ENCODE peak calls at places on chromosomes 3 and 15, in nine cellular contexts. Q is H1, H is transverse colon, L is ovary, W is tibial nerve, M is upper lobe of left lung, B is A549, Z is stomach, I is suprapubic skin. K is an unnamed sample.

GRCh38 chr3:42681361-42682038 is 3.8 kb upstream of the KLHL40 start:
- DNase-seq in Q (no peak), H (no peak), L (no peak), W (no peak), M (no peak), B (no peak), Z (no peak), I (no peak), K (no peak)

GRCh38 chr3:129413687-129414506 is 14.5 kb downstream of the EFCAB12 start:
- DNase-seq in Q (no peak), H (no peak), L (peak), W (no peak), M (no peak), B (peak), Z (no peak), I (peak), K (no peak)

GRCh38 chr3:137792633-137793271 is 28.6 kb downstream of the SOX14 start:
- DNase-seq in Q (no peak), H (no peak), L (peak), W (peak), M (no peak), B (no peak), Z (no peak), I (no peak), K (no peak)

GRCh38 chr15:48282186-48282585 is 49.0 kb upstream of the DUT start:
- DNase-seq in Q (no peak), H (no peak), L (no peak), W (no peak), M (no peak), B (no peak), Z (no peak), I (no peak), K (no peak)

GRCh38 chr3:188348445-188349244 is 194.7 kb downstream of the LPP start:
- DNase-seq in Q (no peak), H (peak), L (peak), W (peak), M (peak), B (peak), Z (peak), I (no peak), K (no peak)

GRCh38 chr15:85950101-85950500 is 129.6 kb upstream of the AGBL1 start:
- DNase-seq in Q (no peak), H (no peak), L (no peak), W (no peak), M (no peak), B (no peak), Z (no peak), I (no peak), K (no peak)

GRCh38 chr3:131277836-131278497 is 103.6 kb upstream of the NUDT16 start:
- DNase-seq in Q (no peak), H (no peak), L (no peak), W (no peak), M (no peak), B (no peak), Z (no peak), I (no peak), K (no peak)

GRCh38 chr3:177563381-177563780 is 366.1 kb upstream of the TBL1XR1 start:
- DNase-seq in Q (no peak), H (no peak), L (no peak), W (no peak), M (no peak), B (no peak), Z (no peak), I (no peak), K (no peak)

GRCh38 chr3:139319428-139320402 is 24.1 kb upstream of the MRPS22 start:
- DNase-seq in Q (peak), H (no peak), L (peak), W (no peak), M (no peak), B (no peak), Z (no peak), I (peak), K (no peak)

GRCh38 chr3:50390523-50391177 is 31.3 kb upstream of the TMEM115 start:
- DNase-seq in Q (no peak), H (peak), L (peak), W (no peak), M (peak), B (no peak), Z (peak), I (no peak), K (no peak)

GRCh38 chr3:183486472-183486871 is 58.1 kb upstream of the MCF2L2 start:
- DNase-seq in Q (no peak), H (no peak), L (no peak), W (no peak), M (no peak), B (no peak), Z (peak), I (peak), K (peak)

GRCh38 chr3:119301001-119301400 is 6.8 kb downstream of the ARHGAP31 start:
- DNase-seq in Q (no peak), H (no peak), L (no peak), W (peak), M (no peak), B (no peak), Z (no peak), I (no peak), K (peak)

GRCh38 chr3:64455351-64455750 is 230.1 kb upstream of the PRICKLE2 start:
- DNase-seq in Q (no peak), H (no peak), L (no peak), W (no peak), M (no peak), B (no peak), Z (no peak), I (no peak), K (no peak)

GRCh38 chr3:127064391-127065137 is 81.6 kb downstream of the PLXNA1 start:
- DNase-seq in Q (no peak), H (no peak), L (peak), W (no peak), M (no peak), B (peak), Z (no peak), I (no peak), K (no peak)

GRCh38 chr15:100170280-100170654 is 171.5 kb downstream of the ADAMTS17 start:
- DNase-seq in Q (no peak), H (no peak), L (peak), W (no peak), M (no peak), B (no peak), Z (no peak), I (no peak), K (no peak)

GRCh38 chr15:36951747-36952247 is 148.6 kb downstream of the MEIS2 start:
- DNase-seq in Q (no peak), H (no peak), L (no peak), W (no peak), M (no peak), B (no peak), Z (no peak), I (no peak), K (no peak)

GRCh38 chr3:13518516-13519351 is 30.2 kb upstream of the FBLN2 start:
- DNase-seq in Q (no peak), H (no peak), L (no peak), W (peak), M (no peak), B (no peak), Z (no peak), I (peak), K (no peak)

GRCh38 chr15:56568466-56569167 is 103.7 kb upstream of the MNS1 start:
- DNase-seq in Q (no peak), H (no peak), L (no peak), W (no peak), M (no peak), B (no peak), Z (no peak), I (no peak), K (no peak)

GRCh38 chr3:47444103-47444502 is 31.6 kb downstream of the SCAP start:
- DNase-seq in Q (no peak), H (no peak), L (no peak), W (no peak), M (no peak), B (no peak), Z (no peak), I (peak), K (no peak)

GRCh38 chr3:164533275-164533674 is 545.0 kb downstream of the SI start:
- DNase-seq in Q (no peak), H (no peak), L (no peak), W (no peak), M (no peak), B (no peak), Z (no peak), I (no peak), K (no peak)

GRCh38 chr3:70488816-70489215 is 176.4 kb upstream of the MDFIC2 start:
- DNase-seq in Q (no peak), H (no peak), L (no peak), W (no peak), M (no peak), B (no peak), Z (no peak), I (no peak), K (no peak)

GRCh38 chr15:99677540-99678134 is 55.6 kb downstream of the LYSMD4 start:
- DNase-seq in Q (no peak), H (no peak), L (no peak), W (no peak), M (no peak), B (no peak), Z (no peak), I (no peak), K (no peak)

GRCh38 chr3:46435327-46435726 is 28.3 kb downstream of the CCRL2 start:
- DNase-seq in Q (no peak), H (no peak), L (no peak), W (no peak), M (no peak), B (no peak), Z (no peak), I (no peak), K (no peak)

GRCh38 chr15:88382482-88382983 is 84.7 kb downstream of the MRPL46 start:
- DNase-seq in Q (no peak), H (no peak), L (no peak), W (no peak), M (no peak), B (peak), Z (no peak), I (no peak), K (no peak)

GRCh38 chr3:31625358-31625757 is 92.6 kb downstream of the STT3B start:
- DNase-seq in Q (no peak), H (no peak), L (no peak), W (no peak), M (no peak), B (no peak), Z (no peak), I (no peak), K (no peak)

GRCh38 chr3:188948658-188949400 is 222.9 kb upstream of the TPRG1 start:
- DNase-seq in Q (no peak), H (peak), L (no peak), W (peak), M (peak), B (peak), Z (peak), I (no peak), K (peak)

GRCh38 chr15:100338971-100339444 is 2.8 kb downstream of the ADAMTS17 start:
- DNase-seq in Q (no peak), H (peak), L (peak), W (peak), M (peak), B (peak), Z (peak), I (no peak), K (peak)

GRCh38 chr15:77819271-77819806 is 186.6 kb upstream of the LINGO1 start:
- DNase-seq in Q (no peak), H (no peak), L (no peak), W (no peak), M (no peak), B (peak), Z (no peak), I (no peak), K (no peak)

GRCh38 chr15:27410986-27411385 is 440.0 kb downstream of the GABRG3 start:
- DNase-seq in Q (no peak), H (no peak), L (no peak), W (no peak), M (no peak), B (no peak), Z (no peak), I (no peak), K (no peak)

GRCh38 chr3:65030847-65031463 is 343.2 kb upstream of the ADAMTS9 start:
- DNase-seq in Q (no peak), H (no peak), L (no peak), W (no peak), M (no peak), B (peak), Z (no peak), I (no peak), K (no peak)

GRCh38 chr3:66133853-66134445 is 86.9 kb upstream of the SLC25A26 start:
- DNase-seq in Q (no peak), H (no peak), L (no peak), W (no peak), M (no peak), B (no peak), Z (no peak), I (no peak), K (no peak)

GRCh38 chr3:140198242-140198641 is 263.3 kb downstream of the CLSTN2 start:
- DNase-seq in Q (no peak), H (no peak), L (no peak), W (no peak), M (no peak), B (no peak), Z (no peak), I (no peak), K (peak)

GRCh38 chr3:5217824-5218595 is 30.5 kb downstream of the EDEM1 start:
- DNase-seq in Q (no peak), H (no peak), L (peak), W (no peak), M (peak), B (no peak), Z (no peak), I (no peak), K (no peak)

GRCh38 chr3:29642393-29643033 is 361.6 kb downstream of the RBMS3 start:
- DNase-seq in Q (no peak), H (peak), L (peak), W (no peak), M (peak), B (no peak), Z (no peak), I (no peak), K (no peak)

GRCh38 chr15:98952381-98952803 is 55.2 kb downstream of the PGPEP1L start:
- DNase-seq in Q (no peak), H (no peak), L (no peak), W (no peak), M (no peak), B (no peak), Z (peak), I (no peak), K (no peak)

GRCh38 chr3:190996376-190996775 is 133.9 kb upstream of the GMNC start:
- DNase-seq in Q (no peak), H (no peak), L (no peak), W (no peak), M (no peak), B (no peak), Z (no peak), I (no peak), K (no peak)

GRCh38 chr3:9022305-9022985 is 59.2 kb upstream of the RAD18 start:
- DNase-seq in Q (no peak), H (no peak), L (no peak), W (no peak), M (no peak), B (no peak), Z (no peak), I (no peak), K (no peak)

GRCh38 chr15:77966540-77967290 is 110.8 kb downstream of the TBC1D2B start:
- DNase-seq in Q (no peak), H (peak), L (no peak), W (no peak), M (no peak), B (peak), Z (no peak), I (peak), K (no peak)

GRCh38 chr15:32936283-32936918 is 218.6 kb downstream of the GREM1 start:
- DNase-seq in Q (no peak), H (no peak), L (no peak), W (peak), M (no peak), B (peak), Z (no peak), I (no peak), K (no peak)

DNA sequence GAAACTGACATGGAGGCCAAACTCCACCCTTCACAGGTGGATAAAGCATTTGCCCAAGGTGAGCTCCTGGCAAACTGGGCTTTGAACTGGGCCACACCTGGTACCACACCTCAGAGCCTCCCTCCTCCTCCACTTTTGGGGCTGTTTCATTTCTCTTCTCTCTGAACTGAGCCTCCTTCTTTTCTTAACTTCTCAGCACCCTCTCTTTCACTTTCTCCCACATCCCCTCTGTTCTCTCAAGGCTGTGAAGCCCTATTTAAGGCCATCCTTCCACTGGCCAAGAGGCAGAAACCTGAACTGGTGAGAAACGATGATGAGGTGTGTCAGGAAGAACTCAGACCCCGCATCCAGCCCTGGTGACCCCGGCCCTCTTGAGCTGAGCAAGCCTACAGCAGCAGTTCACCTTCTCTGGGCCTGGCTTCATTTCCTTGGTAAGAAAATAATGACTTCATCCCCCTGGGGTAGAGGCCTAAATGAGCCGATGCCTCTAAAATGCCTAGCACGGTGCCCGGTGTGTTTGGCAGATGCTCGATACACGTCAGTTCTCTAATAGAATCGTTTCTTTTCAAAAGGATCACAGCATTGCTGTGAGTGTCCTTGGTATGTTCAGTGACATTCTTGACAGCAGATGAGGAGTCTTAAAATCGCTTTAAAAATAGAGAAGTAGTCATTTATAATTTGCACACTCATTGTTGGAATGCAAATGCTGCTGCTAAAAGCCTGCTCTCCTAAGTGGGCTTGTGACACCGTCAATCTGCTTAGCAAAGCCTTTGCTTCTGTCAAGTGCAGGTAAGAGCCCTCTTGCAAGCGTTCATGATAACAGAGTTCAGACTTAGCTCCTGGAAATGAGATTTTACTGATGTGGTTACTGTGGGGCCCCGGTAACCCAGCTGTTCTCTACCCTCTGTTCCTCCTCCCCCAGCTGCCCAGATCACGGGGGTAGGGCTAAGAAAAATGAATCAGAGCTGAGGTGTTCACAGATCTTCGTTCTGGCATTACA is 97.7 kb upstream of the ATP2B2 start:
- DNase-seq in Q (no peak), H (no peak), L (no peak), W (no peak), M (peak), B (no peak), Z (no peak), I (no peak), K (no peak)
- TF ChIP-seq EP300 in Q (no peak), H (no peak), L (no peak), W (no peak), M (no peak), B (no peak), Z (no peak), I (no peak), K (no peak)

DNA sequence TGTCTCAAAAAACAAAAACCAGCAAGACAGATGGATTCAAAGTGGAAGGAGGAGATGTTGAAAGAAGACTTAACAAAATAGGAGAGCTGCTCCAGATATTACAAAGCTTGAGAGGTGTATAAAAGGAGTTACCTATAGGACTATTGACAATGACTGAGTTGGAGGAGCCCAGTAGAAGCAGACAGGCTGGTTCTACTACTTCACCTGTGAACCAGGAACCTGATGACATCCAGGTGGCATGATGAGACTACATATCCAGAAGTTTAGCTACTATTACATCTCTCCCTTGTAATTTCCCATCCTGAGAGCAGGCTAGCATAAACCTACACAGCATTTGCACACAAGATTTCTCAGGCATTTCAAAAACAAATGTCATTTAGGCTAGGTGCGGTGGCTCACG is 49.3 kb downstream of the CPEB1 start:
- DNase-seq in Q (no peak), H (no peak), L (no peak), W (no peak), M (no peak), B (no peak), Z (no peak), I (no peak), K (no peak)
- TF ChIP-seq EP300 in Q (no peak), H (no peak), L (no peak), W (no peak), M (no peak), B (no peak), Z (no peak), I (no peak), K (no peak)

GRCh38 chr3:51953445-51953844 is 1.7 kb upstream of the GPR62 start:
- DNase-seq in Q (no peak), H (no peak), L (no peak), W (no peak), M (no peak), B (no peak), Z (no peak), I (no peak), K (no peak)
- TF ChIP-seq EP300 in Q (no peak), H (no peak), L (no peak), W (no peak), M (no peak), B (no peak), Z (no peak), I (no peak), K (no peak)

DNA sequence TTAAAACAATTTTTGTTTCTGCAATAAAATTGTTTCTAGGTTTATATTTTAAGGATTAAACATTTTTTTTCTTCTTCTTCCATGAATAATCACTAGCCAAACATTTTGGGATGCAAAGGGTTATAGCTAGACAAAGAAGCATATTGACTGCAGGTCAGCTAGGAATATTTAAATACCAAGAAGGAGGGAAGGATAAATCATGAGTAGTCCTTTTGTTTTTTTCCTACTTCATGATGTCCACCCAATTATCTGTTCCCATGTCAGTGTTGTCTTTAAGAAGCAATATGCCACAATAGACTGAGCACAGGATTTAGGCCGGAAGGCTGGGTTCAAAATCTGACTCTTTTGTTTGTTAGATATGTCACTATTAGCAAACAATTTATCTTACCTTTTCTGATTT is 82.1 kb downstream of the VPS8 start:
- DNase-seq in Q (no peak), H (no peak), L (no peak), W (no peak), M (no peak), B (no peak), Z (no peak), I (no peak), K (no peak)
- TF ChIP-seq EP300 in Q (no peak), H (no peak), L (no peak), W (no peak), M (no peak), B (no peak), Z (no peak), I (no peak), K (no peak)

GRCh38 chr3:41339758-41340157 is 140.5 kb downstream of the CTNNB1 start:
- DNase-seq in Q (no peak), H (no peak), L (no peak), W (no peak), M (no peak), B (no peak), Z (no peak), I (no peak), K (no peak)

GRCh38 chr3:41334426-41334825 is 135.1 kb downstream of the CTNNB1 start:
- DNase-seq in Q (no peak), H (no peak), L (no peak), W (no peak), M (no peak), B (no peak), Z (no peak), I (no peak), K (peak)

DNA sequence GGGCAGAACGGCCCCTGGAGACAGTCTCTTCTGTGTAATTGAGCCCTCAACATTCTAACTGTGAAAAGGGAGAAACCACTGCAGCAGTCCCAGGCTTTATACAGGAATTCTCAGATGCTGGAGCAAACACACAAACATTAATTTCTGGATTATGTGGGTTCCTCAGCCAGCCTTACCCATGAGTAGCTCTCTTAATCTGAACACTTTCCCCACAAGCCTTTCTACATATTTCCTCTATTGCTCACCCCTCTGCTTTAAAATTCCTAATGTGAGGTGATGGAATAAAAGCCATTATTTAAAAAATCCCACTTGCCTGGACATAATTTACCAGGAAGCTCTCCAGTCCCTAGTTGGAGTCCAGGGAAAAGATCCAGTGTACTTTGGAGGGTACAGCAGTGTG is 139.0 kb downstream of the CTNNB1 start:
- DNase-seq in Q (no peak), H (no peak), L (no peak), W (no peak), M (no peak), B (no peak), Z (no peak), I (no peak), K (no peak)
- TF ChIP-seq EP300 in Q (no peak), H (no peak), L (no peak), W (no peak), M (no peak), B (no peak), Z (no peak), I (no peak), K (no peak)

K was measured in esophagus muscularis mucosa.